ENCODE peak calls at places on chromosome 5, in seven cellular contexts. D is germinal center, S is GDM1, T is hippocampal formation, Y is ELR, F is C1 segment of cervical spinal cord, J is Calu3. Z is an unnamed sample.

GRCh38 chr5:59485629-59486439 is 407.7 kb downstream of the PDE4D start:
- DNase-seq in D (no peak), S (no peak), T (no peak), Y (peak), F (no peak), J (no peak), Z (no peak)

GRCh38 chr5:132422720-132423442 is 53.4 kb downstream of the SLC22A5 start:
- DNase-seq in D (peak), S (no peak), T (no peak), Y (peak), F (no peak), J (peak), Z (peak)

GRCh38 chr5:143030349-143030748 is 260.2 kb downstream of the ARHGAP26 start:
- DNase-seq in D (no peak), S (peak), T (no peak), Y (no peak), F (no peak), J (no peak), Z (no peak)

GRCh38 chr5:83149671-83150070 is 72.3 kb downstream of the XRCC4 start:
- DNase-seq in D (no peak), S (no peak), T (no peak), Y (peak), F (no peak), J (no peak), Z (no peak)

GRCh38 chr5:132260714-132261615 is 3.5 kb downstream of the PDLIM4 start:
- DNase-seq in D (no peak), S (no peak), T (peak), Y (peak), F (peak), J (peak), Z (peak)

GRCh38 chr5:124419531-124419930 is 326.9 kb downstream of the ZNF608 start:
- DNase-seq in D (no peak), S (no peak), T (no peak), Y (no peak), F (no peak), J (no peak), Z (no peak)

GRCh38 chr5:15585128-15585527 is 85.1 kb downstream of the FBXL7 start:
- DNase-seq in D (no peak), S (no peak), T (no peak), Y (peak), F (no peak), J (no peak), Z (no peak)

GRCh38 chr5:113212244-113212920 is 222.4 kb downstream of the TSSK1B start:
- DNase-seq in D (no peak), S (no peak), T (peak), Y (no peak), F (peak), J (peak), Z (no peak)

GRCh38 chr5:129905467-129906176 is 1.4 kb downstream of the CHSY3 start:
- DNase-seq in D (no peak), S (no peak), T (no peak), Y (peak), F (no peak), J (no peak), Z (no peak)

GRCh38 chr5:97266576-97266975 is 83.5 kb upstream of the RIOK2 start:
- DNase-seq in D (no peak), S (no peak), T (peak), Y (no peak), F (peak), J (no peak), Z (no peak)

GRCh38 chr5:78827725-78828124 is 157.4 kb downstream of the ARSB start:
- DNase-seq in D (no peak), S (no peak), T (no peak), Y (no peak), F (no peak), J (no peak), Z (no peak)

GRCh38 chr5:175683921-175684320 is 26.1 kb downstream of the HRH2 start:
- DNase-seq in D (no peak), S (no peak), T (no peak), Y (no peak), F (no peak), J (no peak), Z (no peak)

GRCh38 chr5:155728857-155729683 is 597.9 kb upstream of the SGCD start:
- DNase-seq in D (no peak), S (no peak), T (peak), Y (no peak), F (no peak), J (no peak), Z (no peak)

GRCh38 chr5:8907168-8907868 is 638.6 kb downstream of the SEMA5A start:
- DNase-seq in D (no peak), S (no peak), T (no peak), Y (peak), F (no peak), J (no peak), Z (no peak)

GRCh38 chr5:32572778-32573480 is 12.4 kb upstream of the SUB1 start:
- DNase-seq in D (no peak), S (no peak), T (no peak), Y (no peak), F (no peak), J (no peak), Z (no peak)

GRCh38 chr5:168020522-168021294 is 270.7 kb upstream of the WWC1 start:
- DNase-seq in D (no peak), S (no peak), T (no peak), Y (peak), F (no peak), J (no peak), Z (no peak)

GRCh38 chr5:16899171-16899570 is 36.9 kb downstream of the MYO10 start:
- DNase-seq in D (no peak), S (no peak), T (no peak), Y (no peak), F (no peak), J (peak), Z (peak)

GRCh38 chr5:10331341-10331796 is 22.1 kb upstream of the MARCHF6 start:
- DNase-seq in D (no peak), S (no peak), T (no peak), Y (no peak), F (peak), J (no peak), Z (no peak)

GRCh38 chr5:142512680-142513042 is 173.2 kb downstream of the FGF1 start:
- DNase-seq in D (no peak), S (no peak), T (no peak), Y (peak), F (no peak), J (peak), Z (peak)